ENCODE peak calls at places on chromosomes 2 and 18, in four cellular contexts. B, H, U and P are unnamed samples.

GRCh38 chr2:130390460-130391057 is 34.7 kb downstream of the PTPN18 start:
- DNase-seq in H (no peak), U (no peak), B (no peak), P (no peak)

GRCh38 chr2:230864605-230865323 is at the start of gene ITM2C:
- DNase-seq in H (peak), U (peak), B (peak), P (peak)

GRCh38 chr2:78145997-78146722 is 624.0 kb upstream of the LRRTM4 start:
- DNase-seq in H (no peak), B (no peak), U (no peak), P (no peak)

GRCh38 chr2:111697560-111697959 is 186.4 kb downstream of the ANAPC1 start:
- DNase-seq in U (no peak), B (no peak), H (no peak), P (no peak)

GRCh38 chr18:69518989-69519388 is 118.3 kb downstream of the DOK6 start:
- DNase-seq in H (no peak), U (no peak), B (peak), P (peak)

GRCh38 chr2:108194409-108195132 is 45.2 kb upstream of the SULT1C3 start:
- DNase-seq in B (peak), H (no peak), U (no peak), P (peak)

GRCh38 chr18:28588884-28589549 is 412.1 kb upstream of the CDH2 start:
- DNase-seq in U (no peak), H (no peak), B (peak), P (peak)

GRCh38 chr2:54676656-54677055 is 46.8 kb upstream of the EML6 start:
- DNase-seq in H (no peak), B (no peak), U (no peak), P (peak)

GRCh38 chr2:201647431-201647830 is 4.1 kb upstream of the TMEM237 start:
- DNase-seq in B (no peak), U (no peak), H (no peak), P (no peak)

GRCh38 chr2:191961556-191961955 is 114.7 kb upstream of the CAVIN2 start:
- DNase-seq in H (no peak), B (no peak), U (no peak), P (no peak)

GRCh38 chr18:71001597-71001996 is 712.8 kb downstream of the SOCS6 start:
- DNase-seq in H (no peak), B (peak), U (no peak), P (peak)

GRCh38 chr2:240646061-240646899 is 21.0 kb downstream of the GPR35 start:
- DNase-seq in H (peak), B (no peak), U (no peak), P (no peak)

GRCh38 chr2:42906557-42907380 is 114.4 kb upstream of the HAAO start:
- DNase-seq in U (no peak), B (peak), H (no peak), P (no peak)

GRCh38 chr2:20513946-20514345 is 67.1 kb downstream of the RHOB start:
- DNase-seq in B (no peak), H (no peak), U (no peak), P (no peak)

GRCh38 chr2:65227035-65227470 is 578 bp upstream of the ACTR2 start:
- DNase-seq in H (no peak), U (no peak), B (peak), P (peak)

GRCh38 chr2:105487142-105488069 is 88.6 kb upstream of the FHL2 start:
- DNase-seq in B (peak), H (no peak), U (no peak), P (peak)

GRCh38 chr2:232328516-232329460 is 49.8 kb upstream of the ALPP start:
- DNase-seq in H (no peak), U (no peak), B (no peak), P (no peak)

GRCh38 chr18:45090526-45091140 is 409.9 kb downstream of the SETBP1 start:
- DNase-seq in B (no peak), U (no peak), H (no peak), P (no peak)

GRCh38 chr2:55164534-55165104 is 67.5 kb downstream of the CLHC1 start:
- DNase-seq in U (no peak), B (peak), H (no peak), P (no peak)

GRCh38 chr2:143071185-143071876 is 57.9 kb upstream of the ARHGAP15 start:
- DNase-seq in B (no peak), U (no peak), H (no peak), P (no peak)

GRCh38 chr2:218223046-218223445 is 6.1 kb downstream of the ARPC2 start:
- DNase-seq in B (no peak), U (no peak), H (no peak), P (peak)

GRCh38 chr2:241724259-241724974 is 10.0 kb upstream of the D2HGDH start:
- DNase-seq in U (no peak), B (no peak), H (peak), P (no peak)

GRCh38 chr18:51480562-51481261 is 283.2 kb upstream of the MEX3C start:
- DNase-seq in U (no peak), B (no peak), H (no peak), P (no peak)

GRCh38 chr2:33022989-33023731 is 76.4 kb downstream of the LTBP1 start:
- DNase-seq in H (no peak), U (no peak), B (peak), P (peak)

GRCh38 chr2:127453392-127454171 is 35.4 kb downstream of the PROC start:
- DNase-seq in B (peak), U (no peak), H (peak), P (peak)

GRCh38 chr2:56456791-56457190 is 273.0 kb downstream of the CCDC85A start:
- DNase-seq in H (no peak), B (no peak), U (no peak), P (no peak)

GRCh38 chr2:108355907-108356734 is 21.6 kb upstream of the SULT1C4 start:
- DNase-seq in U (no peak), H (no peak), B (no peak), P (no peak)

GRCh38 chr2:231708773-231709635 is 679 bp downstream of the PTMA start:
- DNase-seq in H (peak), U (no peak), B (peak), P (peak)

GRCh38 chr2:85243101-85244072 is 84.4 kb downstream of the TGOLN2 start:
- DNase-seq in U (no peak), B (peak), H (peak), P (peak)
- TF ChIP-seq CTCF in U (peak), B (peak), H (no peak), P (peak)

DNA sequence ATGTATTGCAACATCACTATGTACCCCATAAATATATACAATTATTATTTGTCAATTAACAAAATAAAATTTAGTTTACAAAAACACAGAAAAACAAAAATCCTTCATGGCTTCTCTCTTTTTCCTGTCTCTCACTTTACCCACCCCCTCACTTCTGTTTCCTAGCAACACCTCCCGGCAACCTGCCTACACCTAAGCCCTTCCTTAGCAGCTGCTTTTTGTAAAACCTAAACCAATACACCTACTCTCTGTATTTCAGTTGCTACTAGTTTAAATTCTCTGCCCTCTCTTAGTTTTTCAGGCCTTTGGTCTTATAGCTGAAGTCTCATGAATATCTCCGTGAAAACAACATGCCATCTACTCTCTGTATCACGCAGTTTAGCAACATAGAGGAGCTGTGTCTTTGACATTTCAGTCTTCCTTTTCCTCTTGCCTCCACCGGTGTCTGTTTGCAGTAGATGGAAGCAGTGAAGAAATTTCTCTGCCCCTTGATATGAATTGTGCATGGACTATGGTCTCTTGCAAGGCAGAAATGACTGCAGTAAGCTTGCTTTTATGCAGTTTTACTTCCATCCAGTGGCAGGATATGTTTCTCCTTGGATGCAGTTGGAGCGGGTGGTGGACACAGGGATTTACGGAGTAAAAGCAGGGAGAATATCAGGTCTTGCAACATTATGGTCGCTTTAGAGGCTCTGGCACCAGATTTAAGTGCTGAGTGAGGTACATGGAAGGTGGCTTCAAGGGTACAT is 42.0 kb upstream of the ZDBF2 start:
- DNase-seq in B (no peak), H (no peak), U (no peak), P (no peak)
- TF ChIP-seq CTCF in B (no peak), H (no peak), U (no peak), P (no peak)

GRCh38 chr2:74675090-74675489 is 21.0 kb downstream of the SEMA4F start:
- DNase-seq in B (no peak), H (no peak), U (no peak), P (no peak)
- TF ChIP-seq CTCF in B (peak), H (no peak), U (no peak), P (peak)

GRCh38 chr2:27972311-27972710 is 81.8 kb downstream of the BABAM2 start:
- DNase-seq in U (no peak), H (no peak), B (no peak), P (no peak)

GRCh38 chr2:27977623-27978312 is 87.2 kb downstream of the BABAM2 start:
- DNase-seq in H (no peak), B (peak), U (no peak), P (peak)

GRCh38 chr2:27973592-27973991 is 83.1 kb downstream of the BABAM2 start:
- DNase-seq in H (no peak), U (no peak), B (peak), P (no peak)
- TF ChIP-seq CTCF in H (no peak), U (no peak), B (peak), P (peak)

GRCh38 chr2:109715302-109715937 is 78.7 kb upstream of the RGPD5 start:
- DNase-seq in B (peak), U (no peak), H (no peak), P (peak)
- TF ChIP-seq CTCF in B (peak), U (no peak), H (no peak), P (peak)

GRCh38 chr18:8608795-8609673 is at the start of gene RAB12:
- DNase-seq in H (peak), B (peak), U (peak), P (peak)
- TF ChIP-seq CTCF in H (peak), B (peak), U (peak), P (no peak)

DNA sequence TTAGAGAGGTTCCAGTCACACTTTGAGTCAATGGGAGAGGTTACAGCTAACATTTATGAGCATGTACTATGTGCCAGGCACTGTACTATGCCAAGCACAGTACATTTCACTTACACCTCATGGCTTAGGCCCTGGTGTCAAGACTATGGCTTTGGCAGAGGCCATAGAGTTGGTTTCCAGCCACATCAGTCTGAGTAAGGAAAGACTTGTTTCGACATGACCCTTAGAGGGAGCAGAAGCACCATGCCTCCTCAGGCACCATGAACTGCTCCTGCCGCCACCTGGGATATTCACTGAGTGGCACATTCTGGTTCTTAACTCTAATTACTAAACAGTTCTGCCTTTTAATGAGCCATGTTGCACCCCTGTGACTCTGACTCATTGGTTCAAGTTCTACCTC is 12.7 kb downstream of the DGUOK start:
- DNase-seq in U (no peak), H (no peak), B (peak), P (peak)
- TF ChIP-seq CTCF in U (no peak), H (no peak), B (peak), P (peak)

DNA sequence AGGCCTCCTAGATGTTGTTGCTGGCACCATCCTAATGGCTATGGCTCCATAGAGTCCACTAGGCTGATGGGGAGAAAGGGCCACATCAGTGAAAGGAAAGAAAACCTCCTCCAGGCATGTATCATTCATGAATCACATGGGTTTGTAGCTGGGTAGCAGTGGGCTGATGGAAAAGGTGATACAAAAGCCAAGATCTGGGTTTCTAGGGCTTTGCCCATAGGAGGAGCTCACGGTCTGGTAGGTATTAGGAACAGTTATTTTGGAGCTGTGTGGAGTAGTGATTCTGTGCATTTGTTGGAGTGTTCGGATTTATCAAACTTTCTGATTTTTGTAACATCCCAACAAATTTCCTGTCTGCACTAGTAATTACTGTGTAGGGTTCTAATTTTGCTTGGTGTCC is 259.2 kb downstream of the SLC4A3 start:
- DNase-seq in B (no peak), H (no peak), U (no peak), P (peak)
- TF ChIP-seq CTCF in B (no peak), H (no peak), U (no peak), P (peak)